ENCODE peak calls at places on chromosome 10, in six cellular contexts. X is lower leg skin; G is A172; K is stimulated activated CD8-positive, alpha-beta memory T cell treated with anti-CD3 and anti-CD28 coated beads, Interleukin-15, amount 100 ng/mL, for 4 hours; J is stimulated activated CD4-positive, alpha-beta T cell treated with anti-CD3 and anti-CD28 coated beads, Interleukin-1b, Interleukin-23, amount 100 ng/mL, for 48 hours; L is midbrain. W is an unnamed sample.

GRCh38 chr10:105971460-105971859 is 1193.0 kb downstream of the SORCS1 start:
- DNase-seq in J (no peak), X (no peak), L (no peak), G (no peak), K (no peak), W (no peak)

GRCh38 chr10:119370972-119371703 is 163.8 kb downstream of the GRK5 start:
- DNase-seq in X (peak), G (no peak), L (no peak), K (no peak), J (no peak), W (no peak)

GRCh38 chr10:59854571-59854970 is 51.8 kb downstream of the CCDC6 start:
- DNase-seq in K (no peak), L (no peak), J (no peak), G (no peak), X (no peak), W (no peak)

GRCh38 chr10:124917168-124917938 is 24.6 kb upstream of the ZRANB1 start:
- DNase-seq in G (peak), J (peak), L (peak), X (peak), K (peak), W (peak)

GRCh38 chr10:74039561-74040145 is 41.7 kb downstream of the VCL start:
- DNase-seq in X (peak), G (no peak), J (no peak), L (peak), K (no peak), W (no peak)

GRCh38 chr10:13794982-13795381 is 208.2 kb downstream of the PRPF18 start:
- DNase-seq in X (no peak), L (no peak), K (no peak), J (no peak), G (no peak), W (no peak)

GRCh38 chr10:93106631-93107072 is 33.0 kb downstream of the CYP26A1 start:
- DNase-seq in X (no peak), G (no peak), J (no peak), L (no peak), K (no peak), W (no peak)

GRCh38 chr10:125121003-125121402 is 39.4 kb downstream of the CTBP2 start:
- DNase-seq in J (no peak), K (no peak), L (no peak), X (no peak), G (no peak), W (no peak)

GRCh38 chr10:123553810-123554430 is 112.2 kb upstream of the GPR26 start:
- DNase-seq in K (no peak), J (no peak), X (no peak), L (no peak), G (no peak), W (no peak)

GRCh38 chr10:63711361-63711760 is 190.2 kb downstream of the REEP3 start:
- DNase-seq in J (no peak), X (no peak), L (peak), G (no peak), K (no peak), W (peak)

GRCh38 chr10:70458329-70459060 is 17.0 kb upstream of the NODAL start:
- DNase-seq in L (no peak), K (peak), G (no peak), X (no peak), J (peak), W (peak)

GRCh38 chr10:15751048-15751447 is 31.3 kb upstream of the ITGA8 start:
- DNase-seq in G (no peak), K (no peak), L (no peak), X (no peak), J (no peak), W (no peak)

W was measured in NCI-H82.